ENCODE peak calls at places on chromosomes 16 and 17, in eight cellular contexts. C, O, E, U, V, W, P and I are unnamed samples.

GRCh38 chr17:43383372-43383771 is 15.4 kb upstream of the ARL4D start:
- DNase-seq in U (no peak), C (no peak), E (no peak), O (no peak), P (no peak), V (no peak), W (no peak), I (no peak)

GRCh38 chr16:61014869-61015268 is 1021.4 kb downstream of the CDH8 start:
- DNase-seq in U (no peak), W (no peak), C (no peak), O (no peak), V (no peak), P (no peak), E (no peak), I (no peak)

GRCh38 chr17:12097326-12097725 is 76.6 kb downstream of the MAP2K4 start:
- DNase-seq in E (no peak), P (no peak), C (no peak), V (no peak), W (no peak), U (no peak), O (no peak), I (no peak)

GRCh38 chr16:57345666-57346204 is 12.8 kb upstream of the CCL22 start:
- DNase-seq in P (no peak), W (no peak), U (no peak), V (no peak), E (no peak), C (no peak), O (no peak), I (no peak)

GRCh38 chr16:50478773-50479149 is 69.4 kb upstream of the NKD1 start:
- DNase-seq in C (no peak), U (no peak), E (no peak), O (no peak), P (no peak), W (no peak), V (no peak), I (no peak)

GRCh38 chr17:82931696-82932060 is 91.9 kb upstream of the ZNF750 start:
- DNase-seq in U (peak), E (peak), O (peak), W (peak), P (no peak), C (no peak), V (peak), I (no peak)

GRCh38 chr17:14918540-14918939 is 346.6 kb downstream of the PMP22 start:
- DNase-seq in C (no peak), W (no peak), U (no peak), O (peak), E (peak), V (no peak), P (no peak), I (no peak)

GRCh38 chr17:73007447-73007846 is 85.0 kb downstream of the SLC39A11 start:
- DNase-seq in W (no peak), U (no peak), V (no peak), E (peak), O (peak), P (no peak), C (peak), I (no peak)

GRCh38 chr16:69309316-69309715 is 1.8 kb upstream of the VPS4A start:
- DNase-seq in V (no peak), U (no peak), C (no peak), P (no peak), O (no peak), W (no peak), E (no peak), I (no peak)

GRCh38 chr16:1565083-1565805 is 31.8 kb downstream of the TMEM204 start:
- DNase-seq in W (no peak), C (no peak), E (no peak), P (no peak), V (no peak), O (no peak), U (no peak), I (no peak)

GRCh38 chr17:70636517-70637133 is 467.3 kb downstream of the KCNJ2 start:
- DNase-seq in V (no peak), W (peak), P (peak), C (no peak), E (peak), U (peak), O (peak), I (peak)

GRCh38 chr17:55576237-55576998 is 65.2 kb upstream of the SMIM36 start:
- DNase-seq in O (peak), E (peak), P (no peak), W (peak), V (peak), C (no peak), U (peak), I (no peak)

GRCh38 chr16:69319381-69319780 is 8.2 kb downstream of the VPS4A start:
- DNase-seq in U (no peak), E (no peak), O (no peak), W (no peak), V (no peak), C (no peak), P (no peak), I (no peak)

GRCh38 chr17:72580321-72581127 is 459.7 kb downstream of the SOX9 start:
- DNase-seq in E (no peak), O (no peak), U (no peak), W (peak), C (peak), P (no peak), V (no peak), I (no peak)

GRCh38 chr17:76280650-76281049 is 15.5 kb downstream of the UBALD2 start:
- DNase-seq in U (no peak), P (no peak), E (no peak), O (no peak), C (no peak), W (no peak), V (no peak), I (no peak)

GRCh38 chr17:19366637-19366972 is 4.1 kb upstream of the B9D1 start:
- DNase-seq in P (no peak), E (no peak), U (no peak), O (no peak), V (no peak), C (no peak), W (no peak), I (no peak)

GRCh38 chr16:54265558-54266213 is 20.9 kb downstream of the IRX3 start:
- DNase-seq in E (no peak), V (no peak), O (peak), W (no peak), C (no peak), U (no peak), P (no peak), I (no peak)

GRCh38 chr17:6303664-6304063 is 131.3 kb downstream of the AIPL1 start:
- DNase-seq in V (no peak), C (no peak), W (peak), P (peak), O (no peak), U (no peak), E (peak), I (peak)

GRCh38 chr16:3348547-3349167 is 7.0 kb upstream of the OR2C1 start:
- DNase-seq in C (no peak), U (no peak), V (no peak), P (no peak), O (no peak), E (no peak), W (no peak), I (no peak)

GRCh38 chr17:20127660-20128413 is 118.7 kb downstream of the SPECC1 start:
- DNase-seq in P (no peak), E (no peak), W (no peak), U (peak), V (no peak), C (no peak), O (peak), I (no peak)

GRCh38 chr16:81861503-81861902 is 82.4 kb downstream of the PLCG2 start:
- DNase-seq in O (no peak), C (no peak), U (no peak), P (no peak), V (no peak), W (peak), E (no peak), I (no peak)

GRCh38 chr17:81037026-81037782 is 2.3 kb downstream of the BAIAP2 start:
- DNase-seq in C (peak), E (peak), W (peak), V (no peak), O (no peak), P (no peak), U (no peak), I (no peak)

GRCh38 chr17:45949755-45950320 is 49.2 kb upstream of the STH start:
- DNase-seq in E (no peak), W (no peak), U (no peak), V (no peak), P (no peak), O (no peak), C (no peak), I (no peak)

GRCh38 chr17:70527364-70527888 is 358.1 kb downstream of the KCNJ2 start:
- DNase-seq in P (no peak), C (no peak), U (no peak), O (no peak), E (no peak), V (no peak), W (no peak), I (peak)

GRCh38 chr17:65359016-65359415 is 202.4 kb downstream of the AXIN2 start:
- DNase-seq in E (peak), C (no peak), W (peak), U (peak), V (no peak), O (peak), P (no peak), I (no peak)

GRCh38 chr16:23807028-23807427 is 28.8 kb upstream of the PRKCB start:
- DNase-seq in P (no peak), W (no peak), C (no peak), E (no peak), U (no peak), O (no peak), V (no peak), I (no peak)

GRCh38 chr17:2885751-2886150 is 89.5 kb downstream of the RAP1GAP2 start:
- DNase-seq in C (no peak), U (no peak), O (no peak), P (no peak), W (no peak), V (no peak), E (no peak), I (no peak)

GRCh38 chr16:30570621-30571443 is 682 bp downstream of the ZNF688 start:
- DNase-seq in C (no peak), V (no peak), P (peak), W (no peak), U (no peak), O (peak), E (peak), I (peak)

GRCh38 chr16:66728117-66728787 is 23.2 kb downstream of the DYNC1LI2 start:
- DNase-seq in C (peak), P (peak), V (no peak), E (peak), O (peak), U (no peak), W (peak), I (peak)

GRCh38 chr16:629289-630023 is 1.3 kb upstream of the WFIKKN1 start:
- DNase-seq in V (no peak), W (no peak), U (no peak), C (no peak), E (no peak), P (no peak), O (no peak), I (no peak)

GRCh38 chr17:72515291-72516065 is 394.7 kb downstream of the SOX9 start:
- DNase-seq in O (peak), V (no peak), C (peak), W (no peak), U (no peak), E (peak), P (no peak), I (no peak)

GRCh38 chr17:79948406-79948917 is 87.2 kb downstream of the TBC1D16 start:
- DNase-seq in W (no peak), C (no peak), U (no peak), O (no peak), E (no peak), V (no peak), P (no peak), I (no peak)

GRCh38 chr17:79950711-79951110 is 85.0 kb downstream of the TBC1D16 start:
- DNase-seq in V (no peak), C (peak), O (no peak), E (no peak), W (no peak), U (no peak), P (no peak), I (no peak)

GRCh38 chr17:79950306-79950705 is 85.4 kb downstream of the TBC1D16 start:
- DNase-seq in C (peak), U (no peak), P (no peak), E (no peak), W (no peak), O (no peak), V (no peak), I (no peak)

GRCh38 chr17:79948918-79949645 is 86.6 kb downstream of the TBC1D16 start:
- DNase-seq in O (no peak), E (no peak), C (no peak), V (no peak), P (no peak), U (no peak), W (no peak), I (no peak)

GRCh38 chr17:79949646-79950292 is 85.9 kb downstream of the TBC1D16 start:
- DNase-seq in V (no peak), C (no peak), U (no peak), O (no peak), E (no peak), P (no peak), W (no peak), I (no peak)
- TF ChIP-seq CTCF in V (no peak), C (no peak), U (no peak), O (no peak), E (no peak), P (no peak), W (no peak), I (no peak)

GRCh38 chr17:28242791-28243190 is 76.2 kb upstream of the TMEM97 start:
- DNase-seq in E (no peak), C (no peak), W (no peak), P (no peak), V (no peak), U (no peak), O (no peak), I (no peak)

GRCh38 chr17:28244446-28244845 is 74.6 kb upstream of the TMEM97 start:
- DNase-seq in P (no peak), U (no peak), V (no peak), W (no peak), C (no peak), O (no peak), E (no peak), I (no peak)

GRCh38 chr17:28252436-28252835 is 66.6 kb upstream of the TMEM97 start:
- DNase-seq in W (peak), O (peak), C (no peak), V (no peak), P (no peak), U (no peak), E (peak), I (no peak)

GRCh38 chr17:28249706-28250105 is 69.3 kb upstream of the TMEM97 start:
- DNase-seq in U (no peak), O (no peak), E (no peak), C (no peak), P (no peak), V (no peak), W (no peak), I (no peak)

DNA sequence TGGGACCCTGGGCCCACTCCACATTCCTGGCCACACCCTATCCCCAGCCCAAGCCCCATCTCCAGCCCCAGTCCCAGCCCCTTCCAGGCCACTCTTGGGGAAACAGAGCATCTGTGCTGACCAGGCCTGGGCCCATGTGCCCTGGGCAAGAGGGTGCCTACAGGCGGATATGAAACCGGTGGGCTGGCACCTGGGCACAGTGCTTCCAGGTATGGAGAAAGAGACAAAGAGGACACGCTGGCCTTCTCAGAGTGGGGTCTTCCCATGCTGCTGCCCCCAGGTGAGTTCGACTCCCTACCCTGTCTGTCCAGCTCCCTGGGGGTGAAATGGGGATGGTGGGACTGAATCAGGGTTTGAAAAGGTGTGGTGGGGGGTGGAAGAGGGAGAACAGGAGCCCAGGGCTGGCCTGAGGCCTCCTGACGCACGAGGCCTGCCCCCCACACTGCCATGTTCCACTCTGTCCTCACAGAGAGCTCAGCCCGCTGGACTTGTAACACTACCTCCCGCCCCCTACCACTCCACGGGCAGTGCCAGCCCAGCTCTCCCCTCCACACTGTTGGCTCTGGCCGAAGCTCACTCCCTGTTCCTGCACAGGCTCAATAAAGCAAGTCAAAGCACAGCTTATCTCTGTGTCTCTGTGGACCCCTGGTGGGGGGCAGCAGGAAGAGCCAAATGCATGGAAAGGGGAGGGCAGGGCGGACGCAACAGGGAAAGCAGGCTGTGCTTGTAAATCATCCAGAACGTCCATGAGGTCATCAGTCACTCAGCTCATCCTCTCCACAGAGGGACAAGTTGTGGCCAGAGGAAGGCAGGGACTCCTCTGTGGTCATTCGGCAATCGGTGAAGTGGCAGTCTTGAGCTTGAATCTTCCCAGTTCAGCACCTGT is 71.1 kb upstream of the TMEM97 start:
- DNase-seq in O (no peak), V (no peak), C (no peak), E (no peak), W (no peak), P (no peak), U (no peak), I (no peak)
- TF ChIP-seq CTCF in O (no peak), V (no peak), C (no peak), E (no peak), W (no peak), P (no peak), U (peak), I (no peak)

GRCh38 chr16:4416200-4417032 is at the start of gene CORO7:
- DNase-seq in U (no peak), P (peak), C (peak), W (peak), E (peak), O (peak), V (peak), I (peak)
- TF ChIP-seq CTCF in U (no peak), P (no peak), C (no peak), W (no peak), E (no peak), O (no peak), V (no peak), I (no peak)

GRCh38 chr17:79183221-79184158 is 108.9 kb downstream of the ENGASE start:
- DNase-seq in C (no peak), U (no peak), O (no peak), E (no peak), W (no peak), P (peak), V (no peak), I (peak)
- TF ChIP-seq CTCF in C (no peak), U (no peak), O (no peak), E (no peak), W (no peak), P (no peak), V (no peak), I (no peak)

GRCh38 chr16:84751947-84752346 is 52.1 kb downstream of the USP10 start:
- DNase-seq in C (no peak), O (peak), W (no peak), V (peak), E (no peak), U (no peak), P (peak), I (peak)
- TF ChIP-seq CTCF in C (no peak), O (no peak), W (no peak), V (no peak), E (no peak), U (no peak), P (no peak), I (no peak)

DNA sequence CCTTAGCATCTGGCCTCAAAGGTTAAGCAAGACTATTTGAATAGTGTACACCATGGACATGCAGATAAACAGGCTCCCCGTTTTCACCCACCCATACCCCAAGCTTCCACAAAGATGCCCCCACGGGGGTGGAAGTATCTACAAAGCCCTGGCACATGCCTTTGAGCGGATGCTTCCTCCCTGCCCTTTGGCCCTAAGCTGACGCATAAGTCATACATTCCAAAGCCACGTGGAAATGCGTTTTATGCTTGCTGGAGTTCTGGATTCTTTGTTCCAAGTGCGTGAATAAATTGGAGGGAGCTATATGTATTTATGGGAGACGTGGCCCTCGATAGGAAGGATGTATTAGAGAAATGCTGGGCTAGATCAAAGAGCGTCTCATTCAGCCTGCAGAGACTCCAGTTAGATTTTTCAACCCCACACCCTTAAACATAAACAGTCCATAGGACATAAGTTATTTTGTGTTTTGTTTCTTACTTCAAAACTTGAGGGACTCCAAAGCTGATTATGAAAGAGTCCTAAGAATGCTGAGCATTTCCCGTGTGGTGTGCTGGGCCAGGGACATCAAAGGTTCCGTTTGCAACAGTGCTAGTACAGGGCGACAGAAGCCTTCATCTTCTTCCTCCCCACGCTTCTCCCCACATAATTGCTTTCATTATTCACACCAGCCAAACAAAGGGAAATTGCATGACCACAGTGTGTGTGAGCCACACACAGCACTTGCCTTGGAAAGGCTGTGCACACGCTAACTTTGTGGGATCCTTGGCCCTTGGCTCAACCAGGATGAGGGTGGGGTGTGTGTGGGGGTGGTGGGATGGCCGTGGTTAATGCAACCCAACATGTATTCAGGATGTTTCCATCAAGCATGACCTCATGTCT is 73.6 kb downstream of the WIPI1 start:
- DNase-seq in W (no peak), P (no peak), E (peak), U (peak), O (peak), V (no peak), C (no peak), I (no peak)
- TF ChIP-seq CTCF in W (no peak), P (no peak), E (no peak), U (no peak), O (no peak), V (no peak), C (no peak), I (no peak)

GRCh38 chr16:9302102-9302501 is 210.7 kb downstream of the HAPSTR1 start:
- DNase-seq in U (no peak), W (no peak), O (no peak), V (no peak), P (no peak), C (peak), E (no peak), I (no peak)
- TF ChIP-seq CTCF in U (no peak), W (no peak), O (no peak), V (no peak), P (no peak), C (no peak), E (no peak), I (no peak)

GRCh38 chr17:9292563-9292941 is 271.2 kb downstream of the NTN1 start:
- DNase-seq in E (peak), C (no peak), O (no peak), P (no peak), W (no peak), V (no peak), U (no peak), I (no peak)
- TF ChIP-seq CTCF in E (no peak), C (no peak), O (no peak), P (no peak), W (no peak), V (no peak), U (no peak), I (no peak)